ENCODE peak calls at places on chromosome 11, in ten cellular contexts. D, O, L, F, P, U, X, I, B and W are unnamed samples.

GRCh38 chr11:77113382-77114088 is 10.9 kb downstream of the OMP start:
- DNase-seq in D (no peak), O (no peak), L (peak), F (peak), P (peak), U (no peak), X (peak), I (peak), B (peak), W (no peak)

GRCh38 chr11:7513210-7514098 is at the start of gene PPFIBP2:
- DNase-seq in D (peak), O (no peak), L (peak), F (peak), P (peak), U (peak), X (peak), I (peak), B (peak), W (peak)

GRCh38 chr11:85976525-85976924 is 92.4 kb downstream of the PICALM start:
- DNase-seq in D (no peak), O (no peak), L (no peak), F (no peak), P (no peak), U (no peak), X (no peak), I (no peak), B (no peak), W (no peak)

GRCh38 chr11:19892876-19893275 is 180.2 kb downstream of the NAV2 start:
- DNase-seq in D (no peak), O (no peak), L (no peak), F (no peak), P (no peak), U (no peak), X (no peak), I (no peak), B (no peak), W (no peak)

GRCh38 chr11:94815705-94816344 is 47.7 kb downstream of the AMOTL1 start:
- DNase-seq in D (no peak), O (no peak), L (no peak), F (no peak), P (no peak), U (no peak), X (no peak), I (no peak), B (peak), W (no peak)

GRCh38 chr11:65224939-65225283 is 36.9 kb upstream of the POLA2 start:
- DNase-seq in D (peak), O (peak), L (no peak), F (no peak), P (peak), U (no peak), X (no peak), I (peak), B (peak), W (no peak)

GRCh38 chr11:61828629-61829407 is 718 bp downstream of the FADS2 start:
- DNase-seq in D (peak), O (no peak), L (peak), F (peak), P (no peak), U (peak), X (peak), I (no peak), B (peak), W (peak)

GRCh38 chr11:119860561-119861094 is 131.6 kb upstream of the NECTIN1 start:
- DNase-seq in D (no peak), O (no peak), L (peak), F (no peak), P (peak), U (no peak), X (no peak), I (no peak), B (no peak), W (no peak)

GRCh38 chr11:120532511-120533196 is 21.1 kb downstream of the GRIK4 start:
- DNase-seq in D (no peak), O (no peak), L (no peak), F (no peak), P (no peak), U (no peak), X (no peak), I (no peak), B (no peak), W (no peak)

GRCh38 chr11:1870721-1871466 is 18.0 kb downstream of the LSP1 start:
- DNase-seq in D (peak), O (no peak), L (peak), F (no peak), P (no peak), U (no peak), X (no peak), I (peak), B (no peak), W (no peak)

GRCh38 chr11:537622-538430 is 499 bp downstream of the LRRC56 start:
- DNase-seq in D (peak), O (no peak), L (no peak), F (no peak), P (no peak), U (no peak), X (no peak), I (no peak), B (no peak), W (no peak)

GRCh38 chr11:93216511-93217121 is 18.8 kb upstream of the SLC36A4 start:
- DNase-seq in D (no peak), O (no peak), L (no peak), F (no peak), P (no peak), U (no peak), X (no peak), I (no peak), B (no peak), W (no peak)

DNA sequence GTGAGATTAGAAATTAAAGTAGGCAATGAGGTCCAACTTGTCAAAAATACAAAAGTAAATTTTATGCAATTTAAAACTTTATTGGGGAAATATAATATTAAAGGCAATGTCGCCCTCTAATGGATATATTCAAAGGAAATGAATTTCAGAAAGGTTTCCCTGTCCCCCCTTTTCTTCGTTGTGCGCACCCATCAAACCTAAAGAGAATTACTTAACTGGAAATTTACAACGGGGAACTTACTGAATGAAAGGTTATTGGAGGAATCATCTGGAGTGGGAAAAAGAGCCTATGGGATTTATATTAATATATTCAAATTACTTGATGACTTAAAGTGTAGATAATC is 1.7 kb upstream of the ABTB2 start:
- DNase-seq in D (no peak), O (no peak), L (no peak), F (no peak), P (no peak), U (no peak), X (no peak), I (no peak), B (no peak), W (no peak)
- TF ChIP-seq CTCF in D (peak), O (no peak), L (peak), F (peak), P (peak), U (peak), X (peak), I (peak), B (peak), W (no peak)

DNA sequence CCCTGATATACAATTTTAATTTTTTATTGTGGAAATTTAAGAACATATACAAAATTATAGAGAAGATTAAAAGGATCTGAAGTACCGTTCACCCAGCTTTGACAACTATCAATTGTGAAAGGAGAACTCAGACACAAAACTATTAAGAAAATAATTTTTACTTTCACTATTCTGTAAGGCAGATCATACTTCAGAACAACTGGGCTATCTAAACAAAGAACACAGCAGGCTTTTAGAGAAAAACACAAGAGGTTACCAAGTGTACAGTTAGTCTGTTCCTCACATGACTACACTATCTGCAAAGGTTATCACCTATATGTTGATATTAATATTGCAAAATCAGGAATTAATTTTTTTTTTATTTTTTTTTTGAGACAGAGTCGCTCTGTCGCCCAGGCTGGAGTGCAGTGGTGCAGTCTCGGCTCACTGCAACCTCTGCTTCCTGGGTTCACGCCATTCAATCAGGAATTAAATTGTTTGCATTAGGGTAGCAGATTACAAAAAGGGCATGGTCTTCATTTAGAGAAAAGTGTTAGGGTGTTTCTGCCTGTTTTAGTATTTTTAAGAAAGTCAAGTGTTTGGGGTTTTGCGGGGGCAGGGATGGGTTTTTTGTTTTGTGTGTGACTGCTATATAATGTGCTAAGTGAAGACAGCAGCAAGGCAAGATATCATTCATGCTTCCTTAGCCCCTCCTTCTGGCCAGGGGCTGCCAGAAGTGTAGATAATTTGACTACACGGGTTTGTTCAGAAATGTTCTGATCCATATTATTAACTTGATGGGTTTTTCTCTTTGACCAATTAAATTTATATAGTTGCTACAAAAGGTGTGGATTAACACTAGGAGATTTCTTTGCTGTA is 27.6 kb upstream of the SIK2 start:
- DNase-seq in D (no peak), O (no peak), L (no peak), F (no peak), P (no peak), U (no peak), X (no peak), I (peak), B (no peak), W (no peak)
- TF ChIP-seq CTCF in D (no peak), O (no peak), L (no peak), F (no peak), P (no peak), U (no peak), X (no peak), I (peak), B (peak), W (no peak)

DNA sequence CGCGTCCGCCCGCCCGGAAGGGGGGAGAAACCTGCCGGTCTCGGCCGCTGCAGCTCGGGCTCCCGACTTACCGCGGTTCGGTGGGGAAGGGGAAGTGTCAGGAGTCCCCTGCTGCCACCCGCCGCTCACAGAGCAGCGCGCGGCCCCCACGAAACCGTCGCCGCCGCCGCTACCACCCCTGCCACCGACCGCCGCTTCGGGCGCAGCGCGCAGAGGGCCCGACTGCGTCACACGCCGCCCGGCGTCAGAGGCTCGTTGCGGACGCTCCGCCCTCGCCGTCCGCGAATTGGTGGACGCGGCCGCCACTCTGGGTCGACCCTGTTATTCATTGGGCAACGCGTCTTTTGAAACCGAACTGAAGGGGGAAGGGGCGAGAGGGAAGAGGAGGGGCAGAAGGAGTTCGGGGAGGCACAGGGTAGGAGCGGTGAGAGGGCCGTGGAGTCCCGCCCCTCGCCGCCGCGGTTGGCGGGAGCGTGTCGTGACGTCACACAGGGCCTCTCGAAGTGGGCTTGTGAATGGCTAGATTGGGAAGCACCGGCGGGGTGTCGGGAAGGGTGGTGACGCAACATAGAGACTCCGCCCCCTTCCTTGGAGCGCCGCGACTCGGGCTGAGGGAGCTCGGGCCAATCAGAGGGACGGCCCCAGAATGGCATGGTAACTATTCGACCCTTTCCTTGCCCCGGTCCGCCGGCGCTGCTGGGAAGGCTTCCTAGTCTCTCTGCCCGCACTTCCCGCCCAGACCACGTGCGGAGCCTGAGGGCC is at the start of gene NUP98:
- DNase-seq in D (peak), O (peak), L (peak), F (peak), P (peak), U (peak), X (peak), I (peak), B (peak), W (peak)
- TF ChIP-seq CTCF in D (no peak), O (no peak), L (no peak), F (no peak), P (no peak), U (no peak), X (no peak), I (no peak), B (no peak), W (no peak)

GRCh38 chr11:114088216-114088615 is 28.7 kb downstream of the ZBTB16 start:
- DNase-seq in D (no peak), O (no peak), L (no peak), F (no peak), P (no peak), U (no peak), X (no peak), I (no peak), B (no peak), W (no peak)
- TF ChIP-seq CTCF in D (no peak), O (no peak), L (no peak), F (no peak), P (no peak), U (no peak), X (no peak), I (no peak), B (no peak), W (no peak)

GRCh38 chr11:41177791-41178190 is 281.7 kb downstream of the LRRC4C start:
- DNase-seq in D (no peak), O (no peak), L (no peak), F (no peak), P (no peak), U (no peak), X (no peak), I (no peak), B (no peak), W (no peak)

GRCh38 chr11:41175304-41175972 is 284.0 kb downstream of the LRRC4C start:
- DNase-seq in D (no peak), O (no peak), L (no peak), F (no peak), P (peak), U (no peak), X (no peak), I (no peak), B (peak), W (no peak)
- TF ChIP-seq CTCF in D (peak), O (no peak), L (no peak), F (no peak), P (no peak), U (no peak), X (no peak), I (no peak), B (peak), W (no peak)

DNA sequence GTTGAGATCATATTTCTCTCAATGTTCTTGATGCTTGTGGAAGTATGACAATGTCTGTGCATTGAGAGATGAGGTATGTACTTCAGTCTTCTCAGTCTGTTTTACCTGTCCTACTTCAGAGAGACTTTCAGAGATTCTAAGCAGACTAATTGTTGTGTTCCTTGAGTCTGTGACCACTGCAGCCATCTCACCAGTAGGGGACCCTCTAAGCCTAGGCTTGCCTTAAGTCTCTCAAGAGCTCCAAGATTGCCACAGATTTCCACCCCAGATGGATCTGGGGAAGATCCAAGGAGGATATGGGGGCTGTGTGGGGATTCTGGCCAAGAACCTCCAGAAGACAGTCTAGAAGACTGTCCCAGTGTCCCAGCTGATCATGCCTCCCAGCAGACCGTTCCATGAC is 179.9 kb upstream of the PLET1 start:
- DNase-seq in D (no peak), O (no peak), L (no peak), F (peak), P (no peak), U (no peak), X (peak), I (peak), B (peak), W (no peak)
- TF ChIP-seq CTCF in D (no peak), O (no peak), L (no peak), F (no peak), P (no peak), U (peak), X (peak), I (peak), B (peak), W (no peak)

DNA sequence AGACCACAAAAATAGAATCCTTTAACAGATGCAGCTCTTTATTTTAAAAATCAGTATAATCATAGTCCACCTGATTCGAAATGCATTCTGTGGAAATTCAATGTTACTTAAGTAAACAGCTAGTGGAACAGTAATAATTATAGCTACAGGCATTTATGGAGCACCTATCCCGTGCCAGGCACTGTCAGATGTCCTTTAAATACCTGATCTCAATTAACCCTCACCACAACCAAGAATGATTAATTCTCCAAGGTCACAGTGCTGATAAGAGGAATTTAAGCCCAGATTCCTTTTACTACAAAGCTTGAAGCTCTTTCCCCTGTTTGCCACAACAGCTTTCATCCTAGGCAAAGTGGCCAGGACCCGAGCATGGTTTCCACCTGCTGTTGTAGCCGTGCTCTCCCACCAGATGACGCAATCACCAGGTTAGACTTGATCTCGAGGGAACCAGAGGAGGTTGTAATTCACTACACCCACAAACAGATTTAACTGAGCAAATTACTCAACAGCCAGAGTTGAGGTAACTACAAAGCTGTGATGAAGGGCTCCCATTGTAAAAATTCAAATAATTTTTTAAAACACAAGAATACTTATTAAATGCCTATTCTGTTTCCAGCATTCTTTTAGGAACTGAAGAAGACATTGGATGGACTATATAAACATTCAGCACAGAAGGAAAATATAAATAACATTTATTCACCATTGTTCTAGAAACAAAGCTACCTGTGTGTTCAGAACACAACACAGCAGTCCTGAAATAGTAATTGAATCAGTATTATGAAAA is 10.3 kb downstream of the PRDM10 start:
- DNase-seq in D (peak), O (no peak), L (peak), F (peak), P (peak), U (no peak), X (peak), I (peak), B (peak), W (no peak)
- TF ChIP-seq CTCF in D (peak), O (no peak), L (no peak), F (no peak), P (no peak), U (peak), X (no peak), I (peak), B (peak), W (no peak)